ENCODE peak calls at places on chromosomes 2 and 18, in six cellular contexts. One of them, this sample, is unnamed.

GRCh38 chr2:202193881-202194353 is 44.5 kb downstream of the SUMO1 start:
- DNase-seq in GM12878: no peak
- DNase-seq in GM23338: peak
- DNase-seq in H1: no peak
- DNase-seq in K562: no peak
- DNase-seq in WTC11: no peak
- DNase-seq in this sample: no peak

GRCh38 chr2:156124458-156124857 is 208.1 kb downstream of the NR4A2 start:
- DNase-seq in GM12878: no peak
- DNase-seq in K562: no peak
- DNase-seq in H1: no peak
- DNase-seq in GM23338: no peak
- DNase-seq in WTC11: no peak
- DNase-seq in this sample: no peak

GRCh38 chr18:46646468-46646867 is 10.6 kb downstream of the LOXHD1 start:
- DNase-seq in H1: no peak
- DNase-seq in WTC11: no peak
- DNase-seq in K562: no peak
- DNase-seq in GM23338: no peak
- DNase-seq in GM12878: no peak
- DNase-seq in this sample: no peak

GRCh38 chr2:118048396-118048795 is 34.5 kb upstream of the CCDC93 start:
- DNase-seq in H1: no peak
- DNase-seq in WTC11: no peak
- DNase-seq in GM23338: no peak
- DNase-seq in K562: no peak
- DNase-seq in GM12878: no peak
- DNase-seq in this sample: no peak

GRCh38 chr2:20424300-20425290 is 22.3 kb upstream of the RHOB start:
- DNase-seq in K562: peak
- DNase-seq in GM12878: peak
- DNase-seq in WTC11: no peak
- DNase-seq in GM23338: peak
- DNase-seq in H1: no peak
- DNase-seq in this sample: no peak

GRCh38 chr2:40760071-40760666 is 308.3 kb upstream of the SLC8A1 start:
- DNase-seq in WTC11: peak
- DNase-seq in GM23338: peak
- DNase-seq in H1: no peak
- DNase-seq in GM12878: no peak
- DNase-seq in K562: peak
- DNase-seq in this sample: peak

GRCh38 chr2:192544371-192544955 is 349.7 kb upstream of the TMEFF2 start:
- DNase-seq in GM12878: no peak
- DNase-seq in GM23338: no peak
- DNase-seq in K562: no peak
- DNase-seq in H1: no peak
- DNase-seq in WTC11: no peak
- DNase-seq in this sample: no peak

GRCh38 chr2:134739879-134740301 is 21.1 kb upstream of the TMEM163 start:
- DNase-seq in H1: no peak
- DNase-seq in K562: no peak
- DNase-seq in WTC11: no peak
- DNase-seq in GM23338: no peak
- DNase-seq in GM12878: peak
- DNase-seq in this sample: no peak

GRCh38 chr18:48706630-48707206 is 167.9 kb downstream of the CTIF start:
- DNase-seq in WTC11: no peak
- DNase-seq in H1: no peak
- DNase-seq in GM23338: no peak
- DNase-seq in K562: no peak
- DNase-seq in GM12878: no peak
- DNase-seq in this sample: no peak

DNA sequence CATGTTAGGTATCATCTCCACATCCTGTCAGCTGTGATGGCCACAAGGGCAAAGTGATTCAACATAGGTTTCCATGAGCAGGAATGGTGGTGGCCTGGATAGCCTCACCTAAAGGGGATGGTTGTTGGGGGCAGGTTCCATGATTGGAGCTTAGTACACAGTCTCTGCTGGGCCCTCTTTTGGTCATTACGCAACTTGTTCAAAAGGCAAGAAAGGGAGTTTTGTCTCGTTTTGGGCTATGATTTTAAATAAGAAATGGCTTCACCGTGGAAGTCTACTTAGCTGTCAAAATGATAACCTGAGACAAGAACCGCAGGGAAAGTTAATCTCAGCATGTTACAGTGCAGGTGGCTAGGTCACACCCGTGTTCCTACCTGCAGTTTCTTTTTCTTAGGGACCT is 13.1 kb upstream of the MC4R start:
- DNase-seq in H1: no peak
- DNase-seq in K562: no peak
- DNase-seq in WTC11: no peak
- DNase-seq in GM23338: no peak
- DNase-seq in GM12878: no peak
- DNase-seq in this sample: no peak
- TF ChIP-seq CREB1 in H1: no peak
- TF ChIP-seq CREB1 in K562: no peak
- TF ChIP-seq CREB1 in WTC11: no peak
- TF ChIP-seq CREB1 in GM23338: no peak
- TF ChIP-seq CREB1 in GM12878: no peak
- TF ChIP-seq CREB1 in this sample: no peak

DNA sequence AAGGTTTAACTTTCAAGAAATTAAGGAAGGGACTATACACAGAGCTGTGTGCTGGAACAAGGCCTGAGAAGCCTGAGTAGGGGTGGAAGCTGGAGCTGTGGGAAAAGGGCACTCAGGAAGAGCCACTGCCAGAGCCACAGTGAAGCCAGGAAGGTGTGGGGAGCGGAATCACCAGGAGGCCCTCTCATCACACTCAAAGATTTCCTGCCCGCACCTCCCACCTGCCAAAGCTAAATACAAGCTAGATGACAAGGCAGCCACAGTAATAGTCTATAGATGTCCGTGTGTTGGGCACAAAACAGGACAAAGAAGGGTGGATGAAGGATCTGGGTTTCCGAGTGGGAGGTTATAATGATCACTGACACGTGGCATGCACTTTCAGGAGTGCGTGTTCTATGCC is 126.0 kb downstream of the ZNF532 start:
- DNase-seq in WTC11: no peak
- DNase-seq in GM23338: no peak
- DNase-seq in H1: no peak
- DNase-seq in GM12878: no peak
- DNase-seq in K562: no peak
- DNase-seq in this sample: no peak
- TF ChIP-seq CREB1 in WTC11: no peak
- TF ChIP-seq CREB1 in GM23338: no peak
- TF ChIP-seq CREB1 in H1: no peak
- TF ChIP-seq CREB1 in GM12878: no peak
- TF ChIP-seq CREB1 in K562: no peak
- TF ChIP-seq CREB1 in this sample: no peak

GRCh38 chr2:143808166-143808565 is 678.9 kb downstream of the ARHGAP15 start:
- DNase-seq in K562: no peak
- DNase-seq in GM23338: no peak
- DNase-seq in WTC11: no peak
- DNase-seq in H1: no peak
- DNase-seq in GM12878: no peak
- DNase-seq in this sample: no peak
- TF ChIP-seq CREB1 in K562: no peak
- TF ChIP-seq CREB1 in GM23338: no peak
- TF ChIP-seq CREB1 in WTC11: no peak
- TF ChIP-seq CREB1 in H1: no peak
- TF ChIP-seq CREB1 in GM12878: no peak
- TF ChIP-seq CREB1 in this sample: no peak

DNA sequence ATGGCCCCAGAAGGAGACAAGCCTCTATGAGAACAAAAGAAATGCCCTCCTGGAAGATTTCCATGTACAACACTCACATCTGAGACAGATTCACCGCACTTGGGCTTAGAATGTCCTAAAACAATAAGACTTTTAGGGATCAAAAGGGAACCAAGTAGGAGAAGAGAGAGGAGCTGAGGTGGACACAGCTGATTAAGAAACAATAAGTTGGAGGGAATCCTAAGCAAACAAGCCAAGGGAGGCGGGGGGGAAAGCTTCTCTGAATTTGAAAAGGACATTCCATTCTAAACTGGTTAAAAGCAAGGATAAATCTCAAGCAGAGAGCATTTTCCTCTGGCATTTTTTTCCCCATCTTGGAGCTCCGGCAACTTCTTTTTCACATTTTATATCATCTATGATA is 9.9 kb downstream of the ACVR1 start:
- DNase-seq in WTC11: no peak
- DNase-seq in K562: no peak
- DNase-seq in GM12878: no peak
- DNase-seq in GM23338: peak
- DNase-seq in H1: no peak
- DNase-seq in this sample: no peak
- TF ChIP-seq CREB1 in WTC11: no peak
- TF ChIP-seq CREB1 in K562: no peak
- TF ChIP-seq CREB1 in GM12878: no peak
- TF ChIP-seq CREB1 in GM23338: no peak
- TF ChIP-seq CREB1 in H1: no peak
- TF ChIP-seq CREB1 in this sample: no peak

GRCh38 chr2:25257931-25258771 is 83.6 kb downstream of the DNMT3A start:
- DNase-seq in K562: no peak
- DNase-seq in H1: no peak
- DNase-seq in GM23338: peak
- DNase-seq in GM12878: no peak
- DNase-seq in WTC11: peak
- DNase-seq in this sample: no peak
- TF ChIP-seq CREB1 in K562: no peak
- TF ChIP-seq CREB1 in H1: no peak
- TF ChIP-seq CREB1 in GM23338: no peak
- TF ChIP-seq CREB1 in GM12878: no peak
- TF ChIP-seq CREB1 in WTC11: no peak
- TF ChIP-seq CREB1 in this sample: no peak

DNA sequence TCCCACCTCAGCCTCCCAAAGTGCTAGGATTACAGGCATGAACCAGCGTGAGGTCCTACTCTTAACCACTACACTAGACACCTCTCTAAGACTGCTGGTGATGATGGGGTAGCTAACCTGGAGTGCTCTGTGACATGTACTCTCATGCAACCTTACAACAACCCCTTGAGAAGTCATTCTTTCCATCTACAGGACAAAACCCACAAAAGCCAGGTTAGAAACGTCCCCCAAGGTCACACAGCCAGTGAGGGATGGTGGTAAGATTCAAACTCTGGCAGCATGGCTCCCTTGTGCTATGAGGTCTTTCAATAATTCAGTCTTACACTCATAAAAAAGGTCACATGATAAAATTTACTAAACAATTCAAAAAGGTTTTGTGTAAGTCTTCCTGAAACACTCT is 94.8 kb upstream of the SERTAD2 start:
- DNase-seq in K562: no peak
- DNase-seq in GM12878: no peak
- DNase-seq in WTC11: no peak
- DNase-seq in H1: no peak
- DNase-seq in GM23338: no peak
- DNase-seq in this sample: no peak
- TF ChIP-seq CREB1 in K562: no peak
- TF ChIP-seq CREB1 in GM12878: no peak
- TF ChIP-seq CREB1 in WTC11: no peak
- TF ChIP-seq CREB1 in H1: no peak
- TF ChIP-seq CREB1 in GM23338: no peak
- TF ChIP-seq CREB1 in this sample: no peak

DNA sequence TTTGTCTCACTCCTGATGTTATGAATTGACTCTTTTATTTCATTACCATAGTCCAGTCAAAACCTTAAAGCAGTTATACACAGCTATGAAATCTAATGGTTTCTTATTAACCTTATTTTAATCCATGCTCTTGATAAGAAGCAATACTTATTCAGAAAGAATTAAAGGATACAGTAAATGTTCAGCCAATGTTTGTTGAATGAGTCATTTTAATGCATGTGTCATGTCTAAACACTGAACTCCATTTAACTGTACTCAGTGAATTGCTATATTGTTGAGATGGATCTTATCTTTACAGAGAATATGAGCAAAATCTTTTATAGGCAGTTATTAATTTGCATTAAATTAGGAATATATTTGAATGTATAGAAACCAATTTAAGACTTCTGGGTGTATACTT is 135.1 kb upstream of the TFPI start:
- DNase-seq in WTC11: no peak
- DNase-seq in H1: no peak
- DNase-seq in GM23338: no peak
- DNase-seq in GM12878: no peak
- DNase-seq in K562: no peak
- DNase-seq in this sample: no peak
- TF ChIP-seq CREB1 in WTC11: no peak
- TF ChIP-seq CREB1 in H1: no peak
- TF ChIP-seq CREB1 in GM23338: no peak
- TF ChIP-seq CREB1 in GM12878: no peak
- TF ChIP-seq CREB1 in K562: no peak
- TF ChIP-seq CREB1 in this sample: no peak

GRCh38 chr18:2654105-2654827 is 1.3 kb upstream of the SMCHD1 start:
- DNase-seq in H1: no peak
- DNase-seq in GM23338: peak
- DNase-seq in WTC11: no peak
- DNase-seq in K562: peak
- DNase-seq in GM12878: no peak
- DNase-seq in this sample: no peak
- TF ChIP-seq CREB1 in H1: no peak
- TF ChIP-seq CREB1 in GM23338: no peak
- TF ChIP-seq CREB1 in WTC11: no peak
- TF ChIP-seq CREB1 in K562: no peak
- TF ChIP-seq CREB1 in GM12878: no peak
- TF ChIP-seq CREB1 in this sample: no peak

GRCh38 chr18:77597726-77598125 is 348.1 kb downstream of the GALR1 start:
- DNase-seq in GM12878: no peak
- DNase-seq in H1: no peak
- DNase-seq in K562: no peak
- DNase-seq in WTC11: no peak
- DNase-seq in GM23338: no peak
- DNase-seq in this sample: no peak
- TF ChIP-seq CREB1 in GM12878: no peak
- TF ChIP-seq CREB1 in H1: no peak
- TF ChIP-seq CREB1 in K562: no peak
- TF ChIP-seq CREB1 in WTC11: no peak
- TF ChIP-seq CREB1 in GM23338: no peak
- TF ChIP-seq CREB1 in this sample: no peak

This sample was measured in HepG2.